ENCODE peak calls at places on chromosomes 1 and 21, in four cellular contexts. V is AG04450, D is tibial artery, P is keratinocyte. A is an unnamed sample.

GRCh38 chr1:232833966-232834535 is 28.8 kb downstream of the MAP10 start:
- DNase-seq in P (no peak), D (no peak), V (no peak), A (no peak)

GRCh38 chr1:209106237-209106741 is 477.2 kb upstream of the CAMK1G start:
- DNase-seq in P (no peak), D (no peak), V (no peak), A (no peak)

GRCh38 chr1:175193339-175193950 is 869 bp upstream of the KIAA0040 start:
- DNase-seq in V (no peak), P (no peak), D (no peak), A (no peak)

GRCh38 chr1:243343970-243344749 is 88.3 kb downstream of the SDCCAG8 start:
- DNase-seq in P (peak; percentile 9), D (no peak), V (no peak), A (no peak)

GRCh38 chr1:23283660-23284602 is 60.2 kb downstream of the HNRNPR start:
- DNase-seq in P (no peak), V (peak; percentile 10), D (no peak), A (no peak)

GRCh38 chr1:3498986-3499385 is 44.5 kb downstream of the ARHGEF16 start:
- DNase-seq in P (no peak), V (no peak), D (no peak), A (no peak)

GRCh38 chr1:150809651-150810050 is 1.6 kb upstream of the CTSK start:
- DNase-seq in V (no peak), P (peak; percentile 79), D (peak; percentile 64), A (peak; percentile 61)

GRCh38 chr1:11125931-11126330 is 26.3 kb upstream of the EXOSC10 start:
- DNase-seq in V (no peak), P (no peak), D (no peak), A (no peak)

GRCh38 chr1:222974496-222974895 is 159.7 kb downstream of the DISP1 start:
- DNase-seq in P (no peak), D (no peak), V (peak; percentile 51), A (peak; percentile 92)

GRCh38 chr1:111654839-111655238 is 35.2 kb downstream of the RAP1A start:
- DNase-seq in V (no peak), D (no peak), P (no peak), A (no peak)

GRCh38 chr1:14421977-14422609 is 176.4 kb upstream of the KAZN start:
- DNase-seq in P (no peak), V (no peak), D (no peak), A (no peak)

GRCh38 chr1:100581096-100581705 is 43.3 kb downstream of the GPR88 start:
- DNase-seq in P (no peak), V (no peak), D (no peak), A (no peak)

GRCh38 chr1:161946071-161946987 is 77.3 kb downstream of the OLFML2B start:
- DNase-seq in D (no peak), V (no peak), P (no peak), A (peak; percentile 77)

GRCh38 chr1:222910699-222911098 is 95.9 kb downstream of the DISP1 start:
- DNase-seq in D (no peak), P (no peak), V (no peak), A (no peak)

GRCh38 chr1:62321438-62321837 is 2.2 kb upstream of the KANK4 start:
- DNase-seq in P (peak; percentile 82), V (no peak), D (no peak), A (peak; percentile 49)

GRCh38 chr1:165508291-165508690 is 35.5 kb upstream of the LRRC52 start:
- DNase-seq in V (no peak), P (no peak), D (no peak), A (no peak)

GRCh38 chr1:29632436-29633270 is 396.3 kb downstream of the PTPRU start:
- DNase-seq in P (no peak), D (no peak), V (no peak), A (no peak)

GRCh38 chr1:38046884-38047602 is 450 bp upstream of the POU3F1 start:
- DNase-seq in V (no peak), P (no peak), D (peak; percentile 84), A (peak; percentile 13)
- H3K4me3 ChIP-seq in V (peak overlapping the region; percentile 54), P (peak overlapping the region; percentile 70), D (peak overlapping the region; percentile 58), A (peak overlapping the region; percentile 49)

GRCh38 chr1:107016376-107016978 is 40.0 kb upstream of the PRMT6 start:
- DNase-seq in V (no peak), D (no peak), P (no peak), A (no peak)
- H3K4me3 ChIP-seq in V (no peak overlapping the region), D (no peak overlapping the region), P (no peak overlapping the region), A (no peak overlapping the region)

DNA sequence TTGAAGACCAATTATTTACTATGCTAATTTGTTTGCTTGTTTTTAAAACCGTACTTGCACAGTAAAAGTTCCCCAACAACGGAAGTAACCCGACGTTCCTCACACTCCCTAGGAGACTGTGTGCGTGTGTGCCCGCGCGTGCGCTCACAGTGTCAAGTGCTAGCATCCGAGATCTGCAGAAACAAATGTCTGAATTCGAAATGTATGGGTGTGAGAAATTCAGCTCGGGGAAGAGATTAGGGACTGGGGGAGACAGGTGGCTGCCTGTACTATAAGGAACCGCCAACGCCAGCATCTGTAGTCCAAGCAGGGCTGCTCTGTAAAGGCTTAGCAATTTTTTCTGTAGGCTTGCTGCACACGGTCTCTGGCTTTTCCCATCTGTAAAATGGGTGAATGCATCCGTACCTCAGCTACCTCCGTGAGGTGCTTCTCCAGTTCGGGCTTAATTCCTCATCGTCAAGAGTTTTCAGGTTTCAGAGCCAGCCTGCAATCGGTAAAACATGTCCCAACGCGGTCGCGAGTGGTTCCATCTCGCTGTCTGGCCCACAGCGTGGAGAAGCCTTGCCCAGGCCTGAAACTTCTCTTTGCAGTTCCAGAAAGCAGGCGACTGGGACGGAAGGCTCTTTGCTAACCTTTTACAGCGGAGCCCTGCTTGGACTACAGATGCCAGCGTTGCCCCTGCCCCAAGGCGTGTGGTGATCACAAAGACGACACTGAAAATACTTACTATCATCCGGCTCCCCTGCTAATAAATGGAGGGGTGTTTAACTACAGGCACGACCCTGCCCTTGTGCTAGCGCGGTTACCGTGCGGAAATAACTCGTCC is 1.2 kb upstream of the OLIG2 start:
- DNase-seq in P (no peak), V (no peak), D (no peak), A (no peak)
- H3K4me3 ChIP-seq in P (no peak overlapping the region), V (no peak overlapping the region), D (no peak overlapping the region), A (no peak overlapping the region)

GRCh38 chr1:39647247-39647646 is 7.8 kb upstream of the HEYL start:
- DNase-seq in P (no peak), D (no peak), V (no peak), A (no peak)

GRCh38 chr1:39648496-39648895 is 9.1 kb upstream of the HEYL start:
- DNase-seq in V (no peak), P (no peak), D (no peak), A (no peak)

GRCh38 chr1:39643705-39644104 is 4.3 kb upstream of the HEYL start:
- DNase-seq in P (no peak), D (no peak), V (no peak), A (no peak)

GRCh38 chr1:39645411-39646043 is 6.1 kb upstream of the HEYL start:
- DNase-seq in D (no peak), P (no peak), V (no peak), A (no peak)

DNA sequence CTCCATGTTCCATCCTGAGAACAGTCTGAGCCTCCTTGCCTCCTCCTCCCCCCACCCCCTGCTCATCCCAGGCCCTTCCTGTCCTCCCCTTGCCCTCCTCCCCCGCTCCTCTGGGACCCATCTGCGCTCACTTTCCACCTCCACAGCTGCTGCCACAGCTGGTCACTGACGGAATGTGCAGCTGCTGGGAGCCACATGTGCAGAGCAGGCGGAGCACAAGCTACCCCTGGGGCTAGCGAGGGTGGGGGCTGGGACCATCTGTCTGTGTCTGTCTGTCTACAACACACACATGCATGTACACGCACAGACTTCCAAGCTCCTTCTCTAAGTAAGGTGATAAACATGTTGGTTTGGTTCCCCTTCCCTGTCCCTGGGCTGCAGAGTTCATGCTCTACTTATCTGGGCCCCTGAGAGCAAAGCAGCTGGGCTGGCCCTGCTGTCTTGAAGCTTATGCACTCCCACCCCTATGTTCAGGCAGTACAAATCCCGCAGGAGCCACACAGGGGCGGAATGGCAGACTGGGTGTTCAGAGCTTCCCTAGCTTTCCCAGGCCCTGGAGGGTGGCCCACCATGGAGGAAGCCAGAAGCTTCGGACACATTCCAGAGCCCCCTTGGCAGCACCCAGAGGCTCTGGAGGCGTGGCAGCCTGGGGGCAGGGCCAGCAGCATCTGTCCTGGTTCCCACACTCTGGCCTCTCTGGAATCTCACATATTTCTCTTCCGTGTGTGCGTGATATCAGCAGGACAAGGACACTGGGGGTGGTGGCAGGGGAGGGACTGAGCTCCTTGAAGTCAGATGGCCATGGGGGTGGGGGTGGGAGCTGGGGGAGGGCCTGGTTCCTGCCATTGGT is 7.0 kb upstream of the HEYL start:
- DNase-seq in V (peak; percentile 48), D (peak; percentile 41), P (peak; percentile 11), A (peak; percentile 55)
- H3K4me3 ChIP-seq in V (no peak overlapping the region), D (no peak overlapping the region), P (no peak overlapping the region), A (no peak overlapping the region)

GRCh38 chr1:248152056-248152827 is 7.3 kb downstream of the OR2M5 start:
- DNase-seq in P (no peak), D (no peak), V (no peak), A (no peak)
- H3K4me3 ChIP-seq in P (no peak overlapping the region), D (no peak overlapping the region), V (no peak overlapping the region), A (no peak overlapping the region)

GRCh38 chr1:26723013-26723991 is 27.5 kb downstream of the ARID1A start:
- DNase-seq in P (peak; percentile 81), V (peak; percentile 96), D (peak; percentile 83), A (peak; percentile 98)

GRCh38 chr1:26726784-26727183 is 31.0 kb downstream of the ARID1A start:
- DNase-seq in D (no peak), P (no peak), V (no peak), A (no peak)

GRCh38 chr1:26724938-26725337 is 29.1 kb downstream of the ARID1A start:
- DNase-seq in D (no peak), V (no peak), P (no peak), A (no peak)

GRCh38 chr1:26721669-26722355 is 26.0 kb downstream of the ARID1A start:
- DNase-seq in V (no peak), P (no peak), D (no peak), A (no peak)

DNA sequence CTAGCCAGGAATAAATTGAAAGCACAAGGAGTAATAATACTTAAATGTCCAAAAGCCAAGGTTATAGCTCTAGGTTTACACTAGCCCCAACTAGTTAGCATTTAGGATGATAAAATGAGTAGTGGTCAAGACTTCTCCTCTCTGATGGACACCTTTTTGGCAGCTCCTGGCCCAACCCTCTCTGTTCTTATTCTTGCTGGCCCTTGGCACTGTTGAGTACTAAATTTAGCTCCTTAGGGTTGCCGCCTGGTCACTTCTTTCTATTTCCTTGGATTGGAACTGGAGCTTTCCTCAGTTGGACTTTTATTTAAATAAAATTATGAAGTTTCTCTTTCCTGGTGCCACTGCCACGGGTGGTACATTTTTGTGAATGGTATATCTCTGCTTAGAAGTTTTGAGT is 28.3 kb downstream of the ARID1A start:
- DNase-seq in P (no peak), V (no peak), D (no peak), A (no peak)
- H3K4me3 ChIP-seq in P (no peak overlapping the region), V (no peak overlapping the region), D (no peak overlapping the region), A (no peak overlapping the region)

GRCh38 chr21:41112740-41113692 is 54.9 kb upstream of the BACE2 start:
- DNase-seq in D (peak; percentile 47), P (peak; percentile 97), V (peak; percentile 33), A (peak; percentile 97)
- H3K4me3 ChIP-seq in D (peak overlapping the region; percentile 9), P (peak overlapping the region; percentile 49), V (no peak overlapping the region), A (peak overlapping the region; percentile 28)

GRCh38 chr1:163202833-163203451 is at the start of gene RGS5:
- DNase-seq in V (no peak), D (no peak), P (no peak), A (no peak)
- H3K4me3 ChIP-seq in V (no peak within 1 kb of the TSS), D (peak within 1 kb of the TSS; percentile 54), P (peak within 1 kb of the TSS; percentile 17), A (no peak within 1 kb of the TSS)

GRCh38 chr1:47024138-47024856 is 828 bp downstream of the CYP4X1 start:
- DNase-seq in V (no peak), D (peak; percentile 41), P (no peak), A (no peak)
- H3K4me3 ChIP-seq in V (no peak overlapping the region), D (peak overlapping the region; percentile 62), P (peak overlapping the region; percentile 65), A (no peak overlapping the region)